ENCODE peak calls at places on chromosomes 2 and 18, in eight cellular contexts. B is ovary, A is tibial nerve, P is A549, E is sigmoid colon, F is transverse colon, U is esophagus muscularis mucosa, X is K562. L is an unnamed sample.

GRCh38 chr2:44956841-44957240 is 15.3 kb downstream of the SIX3 start:
- DNase-seq in A (no peak), B (no peak), X (no peak), P (no peak), U (no peak), F (no peak), E (no peak), L (no peak)

GRCh38 chr18:12038661-12039417 is 54.8 kb upstream of the ANKRD62 start:
- DNase-seq in U (peak), P (peak), E (peak), X (peak), A (peak), F (peak), B (peak), L (peak)

GRCh38 chr2:96729748-96730147 is 10.1 kb downstream of the LMAN2L start:
- DNase-seq in P (no peak), E (peak), A (no peak), U (no peak), F (no peak), B (no peak), X (no peak), L (no peak)

GRCh38 chr18:73933666-73934065 is 214.0 kb downstream of the FBXO15 start:
- DNase-seq in U (peak), E (no peak), P (no peak), X (no peak), A (no peak), F (no peak), B (no peak), L (no peak)

GRCh38 chr18:74976331-74976909 is 232.5 kb downstream of the PTGR3 start:
- DNase-seq in A (no peak), B (no peak), X (no peak), U (no peak), E (no peak), F (no peak), P (no peak), L (no peak)

GRCh38 chr18:9736942-9737813 is 29.1 kb downstream of the RAB31 start:
- DNase-seq in P (no peak), X (no peak), E (no peak), A (no peak), F (peak), U (peak), B (no peak), L (no peak)

GRCh38 chr18:23357992-23358594 is 95.0 kb upstream of the RIOK3 start:
- DNase-seq in B (peak), E (peak), A (peak), F (peak), P (no peak), U (no peak), X (no peak), L (peak)

GRCh38 chr2:143720093-143720664 is 591.0 kb downstream of the ARHGAP15 start:
- DNase-seq in P (no peak), X (peak), F (no peak), E (no peak), U (no peak), B (no peak), A (no peak), L (no peak)

GRCh38 chr2:95379616-95379925 is 22.9 kb upstream of the FAHD2A start:
- DNase-seq in U (no peak), P (peak), E (no peak), B (peak), A (no peak), X (peak), F (no peak), L (no peak)

DNA sequence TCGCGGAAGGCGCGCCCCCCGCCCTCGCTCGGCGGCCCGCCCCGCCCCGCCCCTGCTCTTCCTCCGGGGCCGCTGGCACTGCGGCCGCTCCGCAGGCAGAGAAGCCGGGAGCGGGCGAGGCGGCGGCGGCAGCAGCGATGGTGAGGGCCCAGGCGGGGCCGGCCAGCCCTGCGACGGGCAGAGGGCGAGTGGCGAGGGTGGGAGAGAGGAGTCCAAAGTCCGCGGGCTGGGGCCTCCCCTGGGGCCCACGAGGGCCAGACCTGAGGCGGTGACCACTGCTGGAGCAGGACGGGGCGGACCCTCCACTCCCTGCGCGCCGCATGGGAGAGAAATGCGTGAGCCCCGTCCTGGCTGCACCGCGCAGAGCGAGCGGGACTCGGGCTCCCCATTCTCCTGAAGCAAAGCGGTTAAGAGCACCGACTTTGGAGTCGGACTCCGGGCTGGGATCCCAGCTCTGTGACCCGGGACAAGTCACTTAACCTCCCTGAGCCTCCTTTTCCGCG is at the start of gene VAMP5:
- DNase-seq in X (no peak), F (peak), B (no peak), E (peak), A (no peak), U (no peak), P (no peak), L (peak)
- TF ChIP-seq CTCF in X (no peak), F (no peak), B (no peak), E (no peak), A (no peak), U (no peak), P (no peak), L (no peak)

GRCh38 chr2:219254590-219255219 is 987 bp upstream of the TUBA4A start:
- DNase-seq in E (no peak), X (no peak), F (no peak), P (no peak), U (no peak), A (no peak), B (peak), L (no peak)
- TF ChIP-seq EP300 in E (no peak), X (no peak), F (no peak), P (no peak), U (no peak), A (no peak), B (no peak), L (no peak)

DNA sequence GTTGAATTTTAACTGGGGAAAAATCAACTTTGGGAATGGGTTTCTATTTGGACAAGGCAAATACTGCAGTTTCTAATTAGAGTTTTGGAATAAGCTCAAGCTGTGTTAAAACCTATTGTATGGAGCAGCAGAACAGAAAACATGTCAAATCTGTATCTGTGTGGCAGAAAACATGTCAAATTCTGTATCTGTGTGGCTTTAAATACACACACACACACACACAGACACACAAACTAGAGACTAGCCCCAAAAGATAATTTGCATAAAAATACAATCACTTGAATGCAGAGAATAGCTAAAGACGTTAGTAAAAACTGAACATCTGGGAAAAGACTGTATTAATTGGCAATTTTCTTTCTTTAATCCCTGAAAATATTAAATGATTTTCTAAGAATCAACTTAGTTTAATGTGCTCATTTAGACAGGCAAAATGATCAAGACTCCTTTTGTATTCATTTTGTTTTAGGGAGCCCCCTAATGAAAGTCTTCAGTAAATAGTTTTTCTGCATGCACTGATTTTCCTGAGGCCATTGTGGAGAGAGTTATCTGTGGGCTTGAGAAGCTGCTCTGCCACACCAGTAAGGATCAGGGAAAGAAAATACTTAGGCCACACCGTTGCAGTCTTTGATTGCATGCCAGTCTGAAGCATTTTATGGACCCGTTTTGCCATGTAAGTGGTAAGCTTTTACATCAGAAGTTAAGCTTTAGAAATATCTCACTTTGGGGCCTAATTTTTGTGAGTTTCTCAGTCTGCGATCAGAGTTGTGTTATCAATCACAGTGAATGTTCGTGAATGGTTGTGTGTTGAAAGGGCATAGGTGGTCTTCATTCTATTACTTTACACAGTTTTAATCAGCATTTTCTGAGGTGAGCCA is 2.2 kb downstream of the SPATS2L start:
- DNase-seq in E (no peak), U (no peak), F (no peak), X (no peak), A (no peak), P (no peak), B (no peak), L (no peak)
- TF ChIP-seq CTCF in E (no peak), U (no peak), F (no peak), X (no peak), A (no peak), P (peak), B (no peak), L (no peak)

DNA sequence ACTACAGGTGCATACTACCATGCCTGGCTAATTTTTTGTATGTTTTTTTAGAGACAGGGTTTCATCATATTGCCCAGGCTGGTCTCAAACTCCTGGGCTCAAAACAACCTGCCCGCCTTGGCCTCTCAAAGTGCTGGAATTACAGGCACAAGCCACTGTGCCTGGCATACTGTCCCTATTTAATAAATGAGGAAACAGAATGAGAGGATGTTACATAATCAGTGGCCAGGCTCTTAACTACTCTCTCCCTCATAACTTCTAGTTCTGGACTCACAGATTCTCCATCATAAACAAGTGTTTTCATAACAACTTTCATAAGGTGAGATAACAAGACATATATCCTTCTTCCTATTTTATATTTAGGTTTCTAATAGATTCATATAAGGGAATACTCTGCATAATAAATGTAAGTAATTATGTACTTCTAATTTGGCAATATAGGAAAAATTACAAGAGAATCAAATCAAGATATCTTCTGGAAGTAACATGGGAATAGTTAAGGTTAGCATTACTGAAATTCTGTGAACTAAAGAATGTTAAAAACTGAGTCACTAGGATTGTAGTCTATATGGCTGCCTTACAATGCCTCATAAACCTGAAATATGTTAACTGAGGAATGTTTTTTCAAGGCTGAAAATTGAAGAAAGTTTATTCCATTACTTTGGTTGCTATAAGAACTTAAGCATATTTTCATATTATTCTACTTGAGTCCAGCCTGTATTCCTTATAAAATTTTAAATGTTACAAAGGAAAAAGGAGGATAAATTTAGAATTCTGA is 71.3 kb downstream of the SLC25A12 start:
- DNase-seq in F (no peak), A (no peak), E (no peak), X (no peak), B (no peak), P (no peak), U (no peak), L (no peak)
- TF ChIP-seq EP300 in F (no peak), A (no peak), E (no peak), X (no peak), B (no peak), P (no peak), U (no peak), L (no peak)